ENCODE peak calls at places on chromosomes 5 and 9, in seven cellular contexts. One of them, this sample, is unnamed.

GRCh38 chr5:45639038-45639437 is 57.1 kb downstream of the HCN1 start:
- DNase-seq in left lung: no peak
- DNase-seq in ascending aorta: no peak
- DNase-seq in sigmoid colon: no peak
- DNase-seq in astrocyte of the spinal cord: no peak
- DNase-seq in PC-3: peak
- DNase-seq in GM12864: no peak
- DNase-seq in this sample: no peak

GRCh38 chr5:175654807-175655206 is 3.1 kb upstream of the HRH2 start:
- DNase-seq in left lung: no peak
- DNase-seq in ascending aorta: no peak
- DNase-seq in sigmoid colon: no peak
- DNase-seq in astrocyte of the spinal cord: no peak
- DNase-seq in PC-3: peak
- DNase-seq in GM12864: no peak
- DNase-seq in this sample: no peak

GRCh38 chr9:6562194-6562593 is 83.3 kb downstream of the GLDC start:
- DNase-seq in left lung: no peak
- DNase-seq in ascending aorta: no peak
- DNase-seq in sigmoid colon: no peak
- DNase-seq in astrocyte of the spinal cord: no peak
- DNase-seq in PC-3: no peak
- DNase-seq in GM12864: no peak
- DNase-seq in this sample: no peak

GRCh38 chr5:38653389-38653788 is 96.9 kb upstream of the LIFR start:
- DNase-seq in left lung: no peak
- DNase-seq in ascending aorta: no peak
- DNase-seq in sigmoid colon: no peak
- DNase-seq in astrocyte of the spinal cord: no peak
- DNase-seq in PC-3: no peak
- DNase-seq in GM12864: no peak
- DNase-seq in this sample: no peak

GRCh38 chr5:139422307-139422893 is 16.9 kb downstream of the DNAJC18 start:
- DNase-seq in left lung: no peak
- DNase-seq in ascending aorta: peak
- DNase-seq in sigmoid colon: no peak
- DNase-seq in astrocyte of the spinal cord: peak
- DNase-seq in PC-3: peak
- DNase-seq in GM12864: no peak
- DNase-seq in this sample: no peak

GRCh38 chr5:168740055-168740820 is 161.1 kb upstream of the PANK3 start:
- DNase-seq in left lung: no peak
- DNase-seq in ascending aorta: no peak
- DNase-seq in sigmoid colon: no peak
- DNase-seq in astrocyte of the spinal cord: no peak
- DNase-seq in PC-3: no peak
- DNase-seq in GM12864: no peak
- DNase-seq in this sample: no peak

GRCh38 chr5:173472784-173473278 is 143.6 kb downstream of the BOD1 start:
- DNase-seq in left lung: no peak
- DNase-seq in ascending aorta: peak
- DNase-seq in sigmoid colon: no peak
- DNase-seq in astrocyte of the spinal cord: no peak
- DNase-seq in PC-3: no peak
- DNase-seq in GM12864: no peak
- DNase-seq in this sample: no peak

GRCh38 chr9:71767421-71768321 is 642 bp downstream of the CEMIP2 start:
- DNase-seq in left lung: peak
- DNase-seq in ascending aorta: peak
- DNase-seq in sigmoid colon: peak
- DNase-seq in astrocyte of the spinal cord: no peak
- DNase-seq in PC-3: no peak
- DNase-seq in GM12864: no peak
- DNase-seq in this sample: no peak

GRCh38 chr5:95730730-95731570 is at the start of gene RHOBTB3:
- DNase-seq in left lung: peak
- DNase-seq in ascending aorta: peak
- DNase-seq in sigmoid colon: peak
- DNase-seq in astrocyte of the spinal cord: peak
- DNase-seq in PC-3: peak
- DNase-seq in GM12864: no peak
- DNase-seq in this sample: peak

GRCh38 chr9:3526903-3527652 is 1.3 kb upstream of the RFX3 start:
- DNase-seq in left lung: no peak
- DNase-seq in ascending aorta: peak
- DNase-seq in sigmoid colon: no peak
- DNase-seq in astrocyte of the spinal cord: no peak
- DNase-seq in PC-3: peak
- DNase-seq in GM12864: no peak
- DNase-seq in this sample: no peak

GRCh38 chr9:13728121-13728520 is 448.6 kb upstream of the MPDZ start:
- DNase-seq in left lung: no peak
- DNase-seq in ascending aorta: no peak
- DNase-seq in sigmoid colon: peak
- DNase-seq in astrocyte of the spinal cord: no peak
- DNase-seq in PC-3: no peak
- DNase-seq in GM12864: no peak
- DNase-seq in this sample: no peak

GRCh38 chr9:2666569-2666968 is 45.0 kb downstream of the VLDLR start:
- DNase-seq in left lung: no peak
- DNase-seq in ascending aorta: no peak
- DNase-seq in sigmoid colon: no peak
- DNase-seq in astrocyte of the spinal cord: no peak
- DNase-seq in PC-3: no peak
- DNase-seq in GM12864: no peak
- DNase-seq in this sample: no peak

GRCh38 chr5:217860-218456 is at the start of the genes CCDC127 and SDHA:
- DNase-seq in left lung: peak
- DNase-seq in ascending aorta: peak
- DNase-seq in sigmoid colon: peak
- DNase-seq in astrocyte of the spinal cord: peak
- DNase-seq in PC-3: peak
- DNase-seq in GM12864: peak
- DNase-seq in this sample: peak
- TF ChIP-seq CTCF in left lung: no peak
- TF ChIP-seq CTCF in ascending aorta: peak
- TF ChIP-seq CTCF in sigmoid colon: peak
- TF ChIP-seq CTCF in astrocyte of the spinal cord: peak
- TF ChIP-seq CTCF in PC-3: peak
- TF ChIP-seq CTCF in GM12864: no peak
- TF ChIP-seq CTCF in this sample: peak

GRCh38 chr9:115591584-115591984 is 473.6 kb upstream of the TNC start:
- DNase-seq in left lung: no peak
- DNase-seq in ascending aorta: peak
- DNase-seq in sigmoid colon: peak
- DNase-seq in astrocyte of the spinal cord: peak
- DNase-seq in PC-3: peak
- DNase-seq in GM12864: peak
- DNase-seq in this sample: no peak
- TF ChIP-seq CTCF in left lung: peak
- TF ChIP-seq CTCF in ascending aorta: peak
- TF ChIP-seq CTCF in sigmoid colon: peak
- TF ChIP-seq CTCF in astrocyte of the spinal cord: peak
- TF ChIP-seq CTCF in PC-3: peak
- TF ChIP-seq CTCF in GM12864: peak
- TF ChIP-seq CTCF in this sample: peak

GRCh38 chr9:89189215-89189614 is 10.6 kb upstream of the SHC3 start:
- DNase-seq in left lung: no peak
- DNase-seq in ascending aorta: no peak
- DNase-seq in sigmoid colon: no peak
- DNase-seq in astrocyte of the spinal cord: no peak
- DNase-seq in PC-3: peak
- DNase-seq in GM12864: no peak
- DNase-seq in this sample: no peak
- TF ChIP-seq CTCF in left lung: no peak
- TF ChIP-seq CTCF in ascending aorta: no peak
- TF ChIP-seq CTCF in sigmoid colon: no peak
- TF ChIP-seq CTCF in astrocyte of the spinal cord: no peak
- TF ChIP-seq CTCF in PC-3: no peak
- TF ChIP-seq CTCF in GM12864: no peak
- TF ChIP-seq CTCF in this sample: no peak

DNA sequence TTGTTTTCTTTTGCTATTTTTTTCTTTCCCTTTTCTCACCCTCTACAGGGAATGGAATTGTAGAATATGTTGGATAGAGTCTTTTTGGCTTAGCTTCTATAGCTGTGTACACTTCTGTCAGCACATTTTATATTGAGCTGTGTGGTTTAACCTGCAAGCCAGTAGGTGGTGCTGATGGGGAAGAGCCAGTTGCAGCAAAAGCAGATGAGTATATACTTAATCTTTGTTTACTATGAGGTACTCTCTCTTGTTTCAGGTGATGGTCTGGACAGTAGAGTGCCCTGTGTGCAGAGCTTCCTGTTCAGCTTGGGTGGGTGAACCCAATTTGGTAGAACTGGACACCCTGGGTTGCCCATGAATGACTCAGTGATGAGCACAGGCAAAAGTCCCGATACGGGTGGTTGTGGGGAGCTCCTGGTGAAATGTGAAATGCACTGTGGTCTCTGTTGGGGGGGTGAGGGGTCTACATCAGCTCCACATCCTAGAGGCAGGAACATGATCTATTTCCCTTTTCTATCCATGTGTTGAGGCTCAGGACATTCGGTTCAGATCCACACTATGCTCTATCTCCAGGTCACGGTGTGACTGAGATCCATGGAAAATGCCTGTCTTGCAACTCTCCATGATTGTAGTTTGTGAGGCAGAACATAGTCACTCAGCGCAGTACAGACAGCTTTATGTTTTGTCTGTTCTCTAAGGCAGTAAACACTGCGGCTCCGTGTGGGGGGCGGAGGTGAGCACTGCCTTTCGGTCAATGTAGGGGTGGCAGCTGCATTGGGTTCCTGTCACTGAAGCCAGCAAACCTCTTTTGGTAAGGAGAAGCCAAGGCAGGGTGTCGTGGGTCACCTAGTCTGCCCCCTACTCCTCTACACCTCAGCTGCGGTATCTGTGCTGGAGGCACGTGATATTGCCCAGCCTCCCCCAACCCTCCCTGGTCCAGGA is 353.2 kb downstream of the PRR16 start:
- DNase-seq in left lung: peak
- DNase-seq in ascending aorta: no peak
- DNase-seq in sigmoid colon: no peak
- DNase-seq in astrocyte of the spinal cord: peak
- DNase-seq in PC-3: peak
- DNase-seq in GM12864: no peak
- DNase-seq in this sample: no peak
- TF ChIP-seq CTCF in left lung: peak
- TF ChIP-seq CTCF in ascending aorta: no peak
- TF ChIP-seq CTCF in sigmoid colon: no peak
- TF ChIP-seq CTCF in astrocyte of the spinal cord: peak
- TF ChIP-seq CTCF in PC-3: peak
- TF ChIP-seq CTCF in GM12864: peak
- TF ChIP-seq CTCF in this sample: peak

GRCh38 chr5:160968480-160968879 is 116.5 kb upstream of the ATP10B start:
- DNase-seq in left lung: no peak
- DNase-seq in ascending aorta: no peak
- DNase-seq in sigmoid colon: no peak
- DNase-seq in astrocyte of the spinal cord: no peak
- DNase-seq in PC-3: no peak
- DNase-seq in GM12864: no peak
- DNase-seq in this sample: no peak

DNA sequence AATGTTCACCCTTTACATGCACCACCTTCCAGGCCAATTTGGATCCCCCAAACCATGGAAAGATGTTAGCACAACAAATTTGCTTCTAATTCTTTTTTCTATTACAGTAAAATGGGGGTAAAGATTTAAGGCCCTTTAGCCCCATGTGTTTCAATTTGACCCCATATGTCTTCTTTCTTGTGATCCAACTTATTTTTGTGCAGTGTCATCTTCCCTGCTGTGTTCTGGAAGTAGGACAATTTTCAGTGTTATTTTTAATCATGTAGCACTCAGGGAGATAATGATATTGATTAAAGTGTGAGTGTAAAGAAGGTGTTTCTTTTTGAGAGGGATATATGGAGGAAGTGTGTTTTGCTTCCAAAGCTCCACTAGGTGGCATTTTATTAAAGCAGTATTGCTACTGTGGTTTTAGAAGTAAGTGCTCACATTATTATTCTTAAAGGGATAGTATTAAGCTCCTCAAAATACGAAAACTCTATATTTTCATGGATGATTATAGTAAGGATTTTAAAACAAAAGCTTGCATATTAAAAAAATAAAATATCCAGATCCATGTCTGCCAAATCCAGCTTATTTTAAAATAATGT is 118.7 kb upstream of the ATP10B start:
- DNase-seq in left lung: no peak
- DNase-seq in ascending aorta: no peak
- DNase-seq in sigmoid colon: no peak
- DNase-seq in astrocyte of the spinal cord: peak
- DNase-seq in PC-3: no peak
- DNase-seq in GM12864: no peak
- DNase-seq in this sample: no peak
- TF ChIP-seq CTCF in left lung: no peak
- TF ChIP-seq CTCF in ascending aorta: no peak
- TF ChIP-seq CTCF in sigmoid colon: no peak
- TF ChIP-seq CTCF in astrocyte of the spinal cord: peak
- TF ChIP-seq CTCF in PC-3: peak
- TF ChIP-seq CTCF in GM12864: peak
- TF ChIP-seq CTCF in this sample: peak

GRCh38 chr9:94480205-94480604 is 74.7 kb upstream of the PCAT7 start:
- DNase-seq in left lung: no peak
- DNase-seq in ascending aorta: no peak
- DNase-seq in sigmoid colon: no peak
- DNase-seq in astrocyte of the spinal cord: no peak
- DNase-seq in PC-3: no peak
- DNase-seq in GM12864: no peak
- DNase-seq in this sample: no peak
- TF ChIP-seq CTCF in left lung: no peak
- TF ChIP-seq CTCF in ascending aorta: no peak
- TF ChIP-seq CTCF in sigmoid colon: no peak
- TF ChIP-seq CTCF in astrocyte of the spinal cord: no peak
- TF ChIP-seq CTCF in PC-3: no peak
- TF ChIP-seq CTCF in GM12864: no peak
- TF ChIP-seq CTCF in this sample: no peak

DNA sequence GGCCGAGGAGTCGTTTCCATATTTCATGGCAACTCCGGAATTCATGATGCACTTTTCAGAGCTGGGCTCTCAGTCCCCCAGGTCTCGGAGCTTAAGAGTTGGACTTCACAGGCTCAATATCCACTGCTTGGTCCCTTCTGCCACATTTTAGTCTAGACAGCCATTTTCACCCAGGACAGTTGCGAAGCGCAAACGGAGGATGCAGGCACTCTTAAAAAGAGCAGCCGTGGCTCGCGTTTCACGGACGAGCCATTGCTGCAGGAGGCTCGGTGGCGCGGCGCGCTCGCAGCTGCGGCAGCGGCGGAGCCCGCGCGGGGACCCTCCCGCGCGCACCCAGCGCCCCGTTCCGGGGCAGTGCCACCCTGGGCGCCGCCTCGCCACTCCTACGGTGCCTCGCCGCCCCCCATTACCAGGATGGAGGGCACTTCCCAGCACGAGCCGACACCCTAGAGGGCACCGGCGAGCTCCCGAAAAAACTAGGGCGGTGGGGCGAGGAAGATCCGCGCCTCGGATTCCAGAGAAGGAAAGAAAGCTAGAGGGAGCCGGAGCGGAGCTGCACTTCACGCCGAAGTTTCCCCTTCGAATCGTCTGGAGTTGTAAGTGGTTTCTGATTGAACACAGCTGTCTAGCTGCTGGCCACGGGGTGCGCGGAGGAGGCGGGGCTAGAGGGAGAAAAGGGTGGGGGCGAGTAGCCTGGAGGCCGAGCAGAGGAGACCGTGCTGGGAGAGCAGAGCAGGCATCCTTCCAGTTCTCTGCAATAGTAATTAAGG is 140.3 kb downstream of the TSSK1B start:
- DNase-seq in left lung: peak
- DNase-seq in ascending aorta: peak
- DNase-seq in sigmoid colon: peak
- DNase-seq in astrocyte of the spinal cord: peak
- DNase-seq in PC-3: peak
- DNase-seq in GM12864: peak
- DNase-seq in this sample: peak
- TF ChIP-seq CTCF in left lung: no peak
- TF ChIP-seq CTCF in ascending aorta: no peak
- TF ChIP-seq CTCF in sigmoid colon: no peak
- TF ChIP-seq CTCF in astrocyte of the spinal cord: peak
- TF ChIP-seq CTCF in PC-3: peak
- TF ChIP-seq CTCF in GM12864: no peak
- TF ChIP-seq CTCF in this sample: peak

This sample was measured in chondrocyte.